ENCODE peak calls at places on chromosomes 4 and X, in four cellular contexts. One of them, this sample, is unnamed.

GRCh38 chr4:71396382-71396781 is 57.6 kb downstream of the SLC4A4 start:
- DNase-seq in CD8-positive, alpha-beta memory T cell: no peak
- DNase-seq in upper lobe of right lung: no peak
- DNase-seq in WERI-Rb-1: no peak
- DNase-seq in this sample: no peak

GRCh38 chr4:115537387-115537786 is 424.0 kb upstream of the NDST4 start:
- DNase-seq in CD8-positive, alpha-beta memory T cell: no peak
- DNase-seq in upper lobe of right lung: no peak
- DNase-seq in WERI-Rb-1: no peak
- DNase-seq in this sample: no peak

GRCh38 chr4:15303052-15303641 is 124.7 kb upstream of the C1QTNF7 start:
- DNase-seq in CD8-positive, alpha-beta memory T cell: no peak
- DNase-seq in upper lobe of right lung: no peak
- DNase-seq in WERI-Rb-1: no peak
- DNase-seq in this sample: no peak

GRCh38 chrX:110338850-110339373 is 19.7 kb upstream of the RTL9 start:
- DNase-seq in CD8-positive, alpha-beta memory T cell: no peak
- DNase-seq in upper lobe of right lung: no peak
- DNase-seq in WERI-Rb-1: no peak
- DNase-seq in this sample: no peak

GRCh38 chrX:72554448-72555140 is 18.0 kb downstream of the HDAC8 start:
- DNase-seq in CD8-positive, alpha-beta memory T cell: no peak
- DNase-seq in upper lobe of right lung: no peak
- DNase-seq in WERI-Rb-1: peak; percentile 17
- DNase-seq in this sample: no peak

GRCh38 chrX:154441564-154441963 is 2.4 kb upstream of the FAM50A start:
- DNase-seq in CD8-positive, alpha-beta memory T cell: peak; percentile 23
- DNase-seq in upper lobe of right lung: no peak
- DNase-seq in WERI-Rb-1: no peak
- DNase-seq in this sample: no peak

GRCh38 chr4:6326312-6327060 is 56.8 kb downstream of the WFS1 start:
- DNase-seq in CD8-positive, alpha-beta memory T cell: no peak
- DNase-seq in upper lobe of right lung: no peak
- DNase-seq in WERI-Rb-1: no peak
- DNase-seq in this sample: no peak

GRCh38 chrX:40524423-40524822 is 56.3 kb upstream of the ATP6AP2 start:
- DNase-seq in CD8-positive, alpha-beta memory T cell: no peak
- DNase-seq in upper lobe of right lung: no peak
- DNase-seq in WERI-Rb-1: no peak
- DNase-seq in this sample: no peak

GRCh38 chr4:77009511-77010120 is 60.1 kb downstream of the SEPTIN11 start:
- DNase-seq in CD8-positive, alpha-beta memory T cell: no peak
- DNase-seq in upper lobe of right lung: no peak
- DNase-seq in WERI-Rb-1: no peak
- DNase-seq in this sample: no peak

GRCh38 chr4:15234101-15234500 is 193.7 kb upstream of the C1QTNF7 start:
- DNase-seq in CD8-positive, alpha-beta memory T cell: no peak
- DNase-seq in upper lobe of right lung: no peak
- DNase-seq in WERI-Rb-1: no peak
- DNase-seq in this sample: peak; percentile 19

GRCh38 chrX:108186811-108187210 is 95.2 kb downstream of the ATG4A start:
- DNase-seq in CD8-positive, alpha-beta memory T cell: no peak
- DNase-seq in upper lobe of right lung: no peak
- DNase-seq in WERI-Rb-1: no peak
- DNase-seq in this sample: no peak

GRCh38 chrX:97490656-97491055 is 606.9 kb downstream of the RPA4 start:
- DNase-seq in CD8-positive, alpha-beta memory T cell: no peak
- DNase-seq in upper lobe of right lung: no peak
- DNase-seq in WERI-Rb-1: no peak
- DNase-seq in this sample: no peak

GRCh38 chrX:97498093-97498492 is 614.4 kb downstream of the RPA4 start:
- DNase-seq in CD8-positive, alpha-beta memory T cell: no peak
- DNase-seq in upper lobe of right lung: no peak
- DNase-seq in WERI-Rb-1: no peak
- DNase-seq in this sample: no peak

DNA sequence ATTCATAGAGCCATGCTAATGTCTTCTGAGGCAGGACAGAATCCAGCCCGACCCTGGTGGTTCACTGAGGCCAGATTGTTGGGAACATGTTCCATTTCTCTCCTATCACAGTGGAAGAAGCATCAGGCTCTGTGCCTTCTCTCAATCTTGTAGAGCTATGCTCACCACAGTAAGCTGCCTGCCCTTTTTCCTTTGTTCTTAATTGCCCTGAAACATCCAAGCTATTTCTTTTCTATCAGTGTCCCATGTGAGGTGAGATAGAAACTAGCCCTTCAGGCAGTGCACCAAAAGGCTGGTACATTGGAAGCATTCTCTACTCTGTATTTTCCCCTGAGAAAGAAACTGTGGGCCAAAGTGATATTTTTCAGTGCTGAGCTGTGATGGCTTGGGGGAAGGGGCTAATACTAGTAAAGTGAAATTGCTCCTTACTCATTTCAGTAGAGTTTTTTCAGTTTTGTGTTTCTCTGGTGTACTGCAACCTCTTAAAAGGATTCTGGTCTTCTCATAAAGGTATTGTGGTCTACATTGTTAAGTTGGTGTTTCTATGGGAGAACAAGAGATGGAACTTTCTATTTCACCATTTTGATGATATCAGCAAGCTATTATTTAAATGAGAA is 611.2 kb downstream of the RPA4 start:
- DNase-seq in CD8-positive, alpha-beta memory T cell: no peak
- DNase-seq in upper lobe of right lung: no peak
- DNase-seq in WERI-Rb-1: no peak
- DNase-seq in this sample: no peak
- H3K27ac ChIP-seq in CD8-positive, alpha-beta memory T cell: no peak overlapping the region
- H3K27ac ChIP-seq in upper lobe of right lung: no peak overlapping the region
- H3K27ac ChIP-seq in WERI-Rb-1: no peak overlapping the region
- H3K27ac ChIP-seq in this sample: no peak overlapping the region

GRCh38 chrX:81263067-81263466 is 61.2 kb downstream of the SH3BGRL start:
- DNase-seq in CD8-positive, alpha-beta memory T cell: no peak
- DNase-seq in upper lobe of right lung: no peak
- DNase-seq in WERI-Rb-1: no peak
- DNase-seq in this sample: no peak

GRCh38 chrX:81257817-81258216 is 55.9 kb downstream of the SH3BGRL start:
- DNase-seq in CD8-positive, alpha-beta memory T cell: no peak
- DNase-seq in upper lobe of right lung: no peak
- DNase-seq in WERI-Rb-1: no peak
- DNase-seq in this sample: no peak

GRCh38 chrX:81259714-81260395 is 58.0 kb downstream of the SH3BGRL start:
- DNase-seq in CD8-positive, alpha-beta memory T cell: no peak
- DNase-seq in upper lobe of right lung: no peak
- DNase-seq in WERI-Rb-1: no peak
- DNase-seq in this sample: no peak

GRCh38 chrX:81261576-81261975 is 59.7 kb downstream of the SH3BGRL start:
- DNase-seq in CD8-positive, alpha-beta memory T cell: no peak
- DNase-seq in upper lobe of right lung: no peak
- DNase-seq in WERI-Rb-1: no peak
- DNase-seq in this sample: no peak

GRCh38 chrX:81259008-81259713 is 57.3 kb downstream of the SH3BGRL start:
- DNase-seq in CD8-positive, alpha-beta memory T cell: no peak
- DNase-seq in upper lobe of right lung: no peak
- DNase-seq in WERI-Rb-1: no peak
- DNase-seq in this sample: no peak
- H3K27ac ChIP-seq in CD8-positive, alpha-beta memory T cell: no peak overlapping the region
- H3K27ac ChIP-seq in upper lobe of right lung: peak overlapping the region; percentile 6
- H3K27ac ChIP-seq in WERI-Rb-1: no peak overlapping the region
- H3K27ac ChIP-seq in this sample: no peak overlapping the region

DNA sequence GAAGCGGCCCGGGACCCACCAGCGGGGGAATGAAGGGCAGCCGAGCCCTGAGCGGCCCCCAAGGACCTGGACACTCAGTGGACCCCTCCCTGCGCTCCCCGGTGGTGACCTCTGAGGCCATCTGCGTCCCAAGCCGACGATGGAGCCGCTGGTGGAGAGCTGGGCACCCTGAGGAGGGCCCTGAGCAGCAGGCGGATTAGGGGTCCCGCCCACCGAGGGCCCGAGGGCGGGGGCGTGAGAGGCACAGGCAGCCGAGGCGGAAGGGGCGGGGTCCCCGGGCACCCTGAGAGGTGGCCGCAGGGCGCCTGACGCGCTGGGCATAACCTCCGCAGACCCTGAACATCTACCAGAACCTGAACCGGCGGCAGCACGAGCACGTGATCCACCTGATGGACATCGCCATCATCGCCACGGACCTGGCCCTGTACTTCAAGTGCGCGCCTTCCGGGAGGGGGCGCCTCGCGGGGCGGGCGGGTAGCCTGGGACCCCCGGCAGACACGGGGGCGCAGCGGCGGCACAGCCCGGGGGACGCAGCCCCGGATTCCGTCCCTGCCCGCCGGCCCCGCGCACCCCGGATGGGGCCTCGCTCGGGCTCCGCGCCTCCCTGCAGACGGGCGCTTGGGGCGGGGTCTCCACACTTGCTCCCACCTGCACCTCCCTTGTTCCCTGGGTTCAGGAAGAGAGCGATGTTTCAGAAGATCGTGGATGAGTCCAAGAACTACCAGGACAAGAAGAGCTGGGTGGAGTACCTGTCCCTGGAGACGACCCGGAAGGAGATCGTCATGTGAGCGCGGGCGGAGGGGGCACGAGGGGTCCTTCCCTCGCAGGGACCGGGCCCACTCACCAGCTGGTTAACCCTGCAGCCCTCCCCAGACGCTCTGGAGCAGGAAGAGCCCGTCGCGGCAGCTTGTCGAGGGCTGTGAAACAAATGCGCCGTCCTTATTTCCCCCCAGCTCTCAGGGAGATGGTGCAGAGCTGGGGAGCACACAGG is 10.3 kb downstream of the ATP5ME start:
- DNase-seq in CD8-positive, alpha-beta memory T cell: peak; percentile 73
- DNase-seq in upper lobe of right lung: peak; percentile 89
- DNase-seq in WERI-Rb-1: peak; percentile 73
- DNase-seq in this sample: peak; percentile 41
- H3K27ac ChIP-seq in CD8-positive, alpha-beta memory T cell: peak overlapping the region; percentile 68
- H3K27ac ChIP-seq in upper lobe of right lung: peak overlapping the region; percentile 71
- H3K27ac ChIP-seq in WERI-Rb-1: peak overlapping the region; percentile 63
- H3K27ac ChIP-seq in this sample: no peak overlapping the region

DNA sequence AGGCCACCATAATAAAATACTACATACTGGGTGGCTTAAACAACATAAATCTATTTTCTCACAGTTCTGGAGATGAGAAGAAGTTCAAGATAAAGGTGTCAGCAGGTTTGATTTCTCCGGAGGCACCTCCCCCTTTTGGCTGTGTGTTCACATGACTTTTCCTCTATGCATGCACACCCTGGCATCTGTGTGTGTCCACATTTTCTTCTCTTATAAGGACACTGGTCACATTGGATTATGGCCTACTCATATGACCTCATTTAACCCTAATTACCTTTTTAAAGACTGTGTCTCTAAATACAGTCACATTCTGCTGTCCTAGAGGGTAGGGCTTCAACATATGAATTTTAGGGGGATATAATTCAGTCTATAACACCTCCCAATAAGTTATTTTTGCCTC is 79.8 kb downstream of the DCLK2 start:
- DNase-seq in CD8-positive, alpha-beta memory T cell: no peak
- DNase-seq in upper lobe of right lung: no peak
- DNase-seq in WERI-Rb-1: no peak
- DNase-seq in this sample: no peak
- H3K27ac ChIP-seq in CD8-positive, alpha-beta memory T cell: no peak overlapping the region
- H3K27ac ChIP-seq in upper lobe of right lung: no peak overlapping the region
- H3K27ac ChIP-seq in WERI-Rb-1: no peak overlapping the region
- H3K27ac ChIP-seq in this sample: no peak overlapping the region